ENCODE peak calls at places on chromosomes 16 and 17, in ten cellular contexts. L is stimulated activated CD8-positive, alpha-beta memory T cell treated with anti-CD3 and anti-CD28 coated beads, Interleukin-2, amount 100 ng/mL, for 48 hours; M is progenitor cell of endocrine pancreas; S is hypothalamus; K is IMR-90; Q is AG04450; V is H9; G is epithelial cell of esophagus; A is EL; R is cardiac muscle cell. I is an unnamed sample.
A peak's percentile ranks its signal among the peaks of the same experiment; 100 is the strongest.

GRCh38 chr16:24505959-24506358 is 33.4 kb upstream of the RBBP6 start:
- DNase-seq in A (peak; percentile 13), M (no peak), R (no peak), G (no peak), L (no peak), K (no peak), V (no peak), S (no peak), Q (no peak), I (no peak)

GRCh38 chr17:78896091-78896833 is 6.7 kb downstream of the CEP295NL start:
- DNase-seq in M (no peak), K (no peak), S (peak; percentile 46), G (no peak), L (no peak), R (no peak), Q (no peak), A (no peak), V (no peak), I (no peak)

GRCh38 chr17:79045830-79046500 is 22.0 kb downstream of the C1QTNF1 start:
- DNase-seq in K (peak; percentile 57), Q (no peak), M (peak; percentile 68), G (peak; percentile 74), A (peak; percentile 66), L (peak; percentile 51), V (peak; percentile 91), R (peak; percentile 77), S (no peak), I (peak; percentile 59)

GRCh38 chr17:1878419-1879121 is 48.8 kb downstream of the RPA1 start:
- DNase-seq in Q (no peak), G (no peak), M (no peak), R (peak; percentile 41), K (no peak), S (no peak), L (no peak), A (no peak), V (no peak), I (no peak)

GRCh38 chr17:40560592-40561293 is 4.5 kb downstream of the CCR7 start:
- DNase-seq in M (peak; percentile 3), A (peak; percentile 37), L (peak; percentile 71), S (no peak), R (no peak), Q (no peak), K (peak; percentile 57), V (no peak), G (peak; percentile 36), I (no peak)

GRCh38 chr17:31321481-31321880 is at the start of gene EVI2A:
- DNase-seq in G (peak; percentile 58), R (no peak), S (no peak), L (peak; percentile 55), A (peak; percentile 85), V (no peak), K (peak; percentile 88), M (no peak), Q (no peak), I (no peak)

GRCh38 chr17:5631958-5632357 is 47.6 kb upstream of the NLRP1 start:
- DNase-seq in V (no peak), S (no peak), Q (no peak), L (no peak), G (no peak), M (no peak), K (no peak), A (no peak), R (peak; percentile 66), I (no peak)

GRCh38 chr17:21166599-21167265 is 40.0 kb downstream of the DHRS7B start:
- DNase-seq in K (peak; percentile 11), Q (no peak), S (no peak), M (no peak), R (no peak), G (peak; percentile 4), L (no peak), A (no peak), V (no peak), I (no peak)

GRCh38 chr17:13420294-13421277 is 181.1 kb downstream of the HS3ST3A1 start:
- DNase-seq in Q (peak; percentile 55), K (peak; percentile 92), S (no peak), L (no peak), R (no peak), A (peak; percentile 74), V (no peak), M (no peak), G (peak; percentile 73), I (no peak)

GRCh38 chr16:79081292-79082066 is 519.1 kb downstream of the MAF start:
- DNase-seq in V (no peak), A (no peak), R (no peak), L (no peak), K (no peak), S (no peak), G (no peak), Q (no peak), M (no peak), I (no peak)

GRCh38 chr17:46167826-46168569 is 25.2 kb downstream of the KANSL1 start:
- DNase-seq in K (peak; percentile 90), A (peak; percentile 88), L (no peak), M (no peak), V (no peak), R (no peak), S (no peak), Q (peak; percentile 67), G (peak; percentile 56), I (no peak)

GRCh38 chr17:72588961-72589360 is 468.1 kb downstream of the SOX9 start:
- DNase-seq in M (no peak), A (peak; percentile 25), S (no peak), K (peak; percentile 89), R (no peak), V (no peak), Q (no peak), L (no peak), G (peak; percentile 98), I (no peak)

GRCh38 chr16:4744758-4745569 is 10.6 kb downstream of the DNAAF8 start:
- DNase-seq in R (no peak), K (no peak), V (no peak), M (no peak), S (no peak), G (no peak), L (no peak), Q (no peak), A (no peak), I (no peak)

GRCh38 chr17:51759260-51759659 is 399.3 kb downstream of the CA10 start:
- DNase-seq in S (no peak), A (no peak), K (no peak), R (no peak), Q (no peak), M (no peak), G (no peak), L (no peak), V (no peak), I (no peak)

GRCh38 chr17:37190493-37190892 is 185.3 kb upstream of the C17orf78 start:
- DNase-seq in A (no peak), G (no peak), K (no peak), S (no peak), L (no peak), R (no peak), Q (no peak), M (no peak), V (no peak), I (no peak)

GRCh38 chr16:10608687-10609409 is 28.4 kb upstream of the EMP2 start:
- DNase-seq in Q (no peak), L (no peak), S (no peak), R (peak; percentile 38), V (no peak), K (no peak), M (no peak), G (no peak), A (no peak), I (no peak)

GRCh38 chr17:80760501-80760900 is 215.9 kb downstream of the RPTOR start:
- DNase-seq in Q (no peak), L (no peak), A (no peak), G (peak; percentile 53), V (no peak), R (no peak), S (no peak), K (no peak), M (no peak), I (no peak)

GRCh38 chr17:47280072-47280811 is 26.6 kb downstream of the ITGB3 start:
- DNase-seq in M (no peak), S (no peak), R (no peak), K (peak; percentile 48), L (no peak), G (no peak), Q (no peak), V (no peak), A (peak; percentile 63), I (no peak)

GRCh38 chr17:40224707-40225092 is 5.6 kb downstream of the WIPF2 start:
- DNase-seq in A (no peak), G (peak; percentile 10), L (no peak), S (no peak), V (no peak), R (no peak), K (peak; percentile 55), M (no peak), Q (no peak), I (no peak)

GRCh38 chr16:49352923-49353322 is 20.7 kb upstream of the C16orf78 start:
- DNase-seq in R (peak; percentile 57), V (peak; percentile 81), S (no peak), A (peak; percentile 21), G (no peak), K (no peak), L (no peak), M (no peak), Q (no peak), I (no peak)

GRCh38 chr16:1030381-1030901 is 42.1 kb upstream of the SSTR5 start:
- DNase-seq in V (no peak), L (no peak), G (no peak), R (no peak), M (no peak), S (no peak), A (no peak), K (no peak), Q (no peak), I (no peak)

GRCh38 chr17:45302649-45303173 is 14.1 kb downstream of the MAP3K14 start:
- DNase-seq in A (peak; percentile 91), R (no peak), V (no peak), L (no peak), K (peak; percentile 76), Q (no peak), G (no peak), M (no peak), S (no peak), I (no peak)

GRCh38 chr16:4454618-4455017 is 19.8 kb downstream of the NMRAL1 start:
- DNase-seq in Q (no peak), K (no peak), G (no peak), L (no peak), V (peak; percentile 47), R (peak; percentile 55), A (no peak), S (no peak), M (no peak), I (no peak)

GRCh38 chr17:66676421-66676820 is 158.5 kb upstream of the CACNG5 start:
- DNase-seq in R (no peak), V (no peak), G (peak; percentile 98), L (no peak), Q (no peak), M (no peak), K (no peak), A (peak; percentile 27), S (no peak), I (no peak)

GRCh38 chr16:69195371-69196029 is 8.5 kb downstream of the SNTB2 start:
- DNase-seq in G (no peak), R (no peak), L (no peak), K (no peak), S (no peak), Q (no peak), V (no peak), M (no peak), A (no peak), I (no peak)

GRCh38 chr16:65783709-65784474 is 582.6 kb upstream of the CDH5 start:
- DNase-seq in L (no peak), M (no peak), Q (no peak), S (no peak), V (no peak), R (no peak), G (no peak), A (no peak), K (no peak), I (no peak)

GRCh38 chr17:43578699-43579569 is 32.8 kb upstream of the ETV4 start:
- DNase-seq in G (peak; percentile 46), Q (no peak), V (peak; percentile 70), A (peak; percentile 92), M (peak; percentile 45), S (no peak), R (no peak), K (peak; percentile 85), L (no peak), I (no peak)